ENCODE peak calls at places on chromosome 21, in ten cellular contexts. One of them, this sample, is unnamed.
A peak's percentile ranks its signal among the peaks of the same experiment; 100 is the strongest.

GRCh38 chr21:14964658-14965057 is 100.1 kb downstream of the NRIP1 start:
- DNase-seq in EH: no peak
- DNase-seq in CD8-positive, alpha-beta T cell: no peak
- DNase-seq in mucosa of descending colon: no peak
- DNase-seq in GM18507: no peak
- DNase-seq in osteocyte: no peak
- DNase-seq in activated T-cell treated with anti-CD3 and anti-CD28 coated beads for 24 hours: no peak
- DNase-seq in COLO829: no peak
- DNase-seq in NCI-H146: no peak
- DNase-seq in mesenteric fat pad: no peak
- DNase-seq in this sample: no peak

GRCh38 chr21:20943476-20944085 is 54.6 kb upstream of the NCAM2 start:
- DNase-seq in activated T-cell treated with anti-CD3 and anti-CD28 coated beads for 24 hours: no peak
- DNase-seq in osteocyte: no peak
- DNase-seq in COLO829: no peak
- DNase-seq in GM18507: no peak
- DNase-seq in EH: no peak
- DNase-seq in NCI-H146: no peak
- DNase-seq in mesenteric fat pad: no peak
- DNase-seq in CD8-positive, alpha-beta T cell: no peak
- DNase-seq in mucosa of descending colon: no peak
- DNase-seq in this sample: no peak

GRCh38 chr21:32844076-32844475 is 72.5 kb upstream of the PAXBP1 start:
- DNase-seq in mesenteric fat pad: no peak
- DNase-seq in CD8-positive, alpha-beta T cell: no peak
- DNase-seq in mucosa of descending colon: no peak
- DNase-seq in GM18507: no peak
- DNase-seq in EH: no peak
- DNase-seq in NCI-H146: no peak
- DNase-seq in activated T-cell treated with anti-CD3 and anti-CD28 coated beads for 24 hours: no peak
- DNase-seq in osteocyte: no peak
- DNase-seq in COLO829: no peak
- DNase-seq in this sample: no peak

GRCh38 chr21:28239345-28239744 is 753.3 kb downstream of the LTN1 start:
- DNase-seq in mucosa of descending colon: no peak
- DNase-seq in CD8-positive, alpha-beta T cell: no peak
- DNase-seq in EH: no peak
- DNase-seq in COLO829: no peak
- DNase-seq in osteocyte: no peak
- DNase-seq in GM18507: no peak
- DNase-seq in NCI-H146: no peak
- DNase-seq in activated T-cell treated with anti-CD3 and anti-CD28 coated beads for 24 hours: no peak
- DNase-seq in mesenteric fat pad: no peak
- DNase-seq in this sample: no peak

GRCh38 chr21:41090981-41091380 is 77.0 kb upstream of the BACE2 start:
- DNase-seq in mucosa of descending colon: no peak
- DNase-seq in COLO829: no peak
- DNase-seq in mesenteric fat pad: no peak
- DNase-seq in EH: no peak
- DNase-seq in CD8-positive, alpha-beta T cell: no peak
- DNase-seq in GM18507: no peak
- DNase-seq in activated T-cell treated with anti-CD3 and anti-CD28 coated beads for 24 hours: no peak
- DNase-seq in NCI-H146: no peak
- DNase-seq in osteocyte: no peak
- DNase-seq in this sample: no peak

GRCh38 chr21:33943293-33943692 is 27.7 kb upstream of the ATP5PO start:
- DNase-seq in osteocyte: no peak
- DNase-seq in CD8-positive, alpha-beta T cell: no peak
- DNase-seq in NCI-H146: no peak
- DNase-seq in mucosa of descending colon: no peak
- DNase-seq in COLO829: no peak
- DNase-seq in GM18507: no peak
- DNase-seq in EH: no peak
- DNase-seq in activated T-cell treated with anti-CD3 and anti-CD28 coated beads for 24 hours: no peak
- DNase-seq in mesenteric fat pad: no peak
- DNase-seq in this sample: no peak

GRCh38 chr21:27206368-27206982 is 239.6 kb upstream of the ADAMTS5 start:
- DNase-seq in mucosa of descending colon: no peak
- DNase-seq in COLO829: no peak
- DNase-seq in NCI-H146: no peak
- DNase-seq in GM18507: no peak
- DNase-seq in EH: peak; percentile 85
- DNase-seq in activated T-cell treated with anti-CD3 and anti-CD28 coated beads for 24 hours: no peak
- DNase-seq in osteocyte: no peak
- DNase-seq in CD8-positive, alpha-beta T cell: no peak
- DNase-seq in mesenteric fat pad: no peak
- DNase-seq in this sample: no peak

GRCh38 chr21:28099296-28099695 is 893.4 kb downstream of the LTN1 start:
- DNase-seq in mesenteric fat pad: no peak
- DNase-seq in activated T-cell treated with anti-CD3 and anti-CD28 coated beads for 24 hours: no peak
- DNase-seq in COLO829: peak; percentile 18
- DNase-seq in GM18507: no peak
- DNase-seq in EH: peak; percentile 9
- DNase-seq in NCI-H146: no peak
- DNase-seq in osteocyte: no peak
- DNase-seq in mucosa of descending colon: peak; percentile 20
- DNase-seq in CD8-positive, alpha-beta T cell: no peak
- DNase-seq in this sample: no peak

GRCh38 chr21:29304577-29304976 is 5.9 kb downstream of the BACH1 start:
- DNase-seq in GM18507: no peak
- DNase-seq in activated T-cell treated with anti-CD3 and anti-CD28 coated beads for 24 hours: no peak
- DNase-seq in osteocyte: no peak
- DNase-seq in mucosa of descending colon: no peak
- DNase-seq in COLO829: no peak
- DNase-seq in NCI-H146: no peak
- DNase-seq in mesenteric fat pad: no peak
- DNase-seq in EH: no peak
- DNase-seq in CD8-positive, alpha-beta T cell: no peak
- DNase-seq in this sample: no peak

GRCh38 chr21:44253832-44254700 is 7.6 kb downstream of the DNMT3L start:
- DNase-seq in COLO829: no peak
- DNase-seq in CD8-positive, alpha-beta T cell: no peak
- DNase-seq in activated T-cell treated with anti-CD3 and anti-CD28 coated beads for 24 hours: no peak
- DNase-seq in EH: peak; percentile 16
- DNase-seq in GM18507: no peak
- DNase-seq in NCI-H146: no peak
- DNase-seq in mesenteric fat pad: no peak
- DNase-seq in osteocyte: no peak
- DNase-seq in mucosa of descending colon: peak; percentile 19
- DNase-seq in this sample: peak; percentile 23

GRCh38 chr21:44414291-44415072 is 40.8 kb upstream of the LRRC3 start:
- DNase-seq in GM18507: no peak
- DNase-seq in NCI-H146: no peak
- DNase-seq in activated T-cell treated with anti-CD3 and anti-CD28 coated beads for 24 hours: no peak
- DNase-seq in mucosa of descending colon: peak; percentile 8
- DNase-seq in CD8-positive, alpha-beta T cell: no peak
- DNase-seq in osteocyte: peak; percentile 49
- DNase-seq in EH: no peak
- DNase-seq in mesenteric fat pad: peak; percentile 53
- DNase-seq in COLO829: no peak
- DNase-seq in this sample: no peak

GRCh38 chr21:31837613-31838390 is 35.0 kb upstream of the HUNK start:
- DNase-seq in EH: no peak
- DNase-seq in CD8-positive, alpha-beta T cell: no peak
- DNase-seq in osteocyte: no peak
- DNase-seq in mucosa of descending colon: no peak
- DNase-seq in GM18507: no peak
- DNase-seq in activated T-cell treated with anti-CD3 and anti-CD28 coated beads for 24 hours: no peak
- DNase-seq in mesenteric fat pad: no peak
- DNase-seq in COLO829: no peak
- DNase-seq in NCI-H146: no peak
- DNase-seq in this sample: no peak

GRCh38 chr21:15036189-15036588 is 28.6 kb downstream of the NRIP1 start:
- DNase-seq in activated T-cell treated with anti-CD3 and anti-CD28 coated beads for 24 hours: no peak
- DNase-seq in mucosa of descending colon: no peak
- DNase-seq in osteocyte: no peak
- DNase-seq in CD8-positive, alpha-beta T cell: no peak
- DNase-seq in GM18507: no peak
- DNase-seq in COLO829: no peak
- DNase-seq in EH: no peak
- DNase-seq in NCI-H146: no peak
- DNase-seq in mesenteric fat pad: no peak
- DNase-seq in this sample: no peak

This sample was measured in GDM1.